ENCODE peak calls at places on chromosomes 16 and 17, in five cellular contexts. H is GM12878, A is SK-N-SH, Y is HCT116, D is HepG2. J is an unnamed sample.

GRCh38 chr16:50771366-50771765 is 29.5 kb downstream of the CYLD start:
- DNase-seq in A (no peak), Y (no peak), H (no peak), D (no peak), J (no peak)

GRCh38 chr17:37743612-37743874 is 1.3 kb downstream of the HNF1B start:
- DNase-seq in H (no peak), D (peak), Y (no peak), A (peak), J (no peak)

GRCh38 chr16:86214326-86215232 is 295.7 kb upstream of the FOXF1 start:
- DNase-seq in Y (no peak), A (no peak), D (no peak), H (no peak), J (no peak)

GRCh38 chr16:49274936-49275730 is 6.5 kb downstream of the CBLN1 start:
- DNase-seq in A (no peak), D (no peak), Y (no peak), H (no peak), J (no peak)

GRCh38 chr16:68433316-68433715 is 15.0 kb downstream of the SMPD3 start:
- DNase-seq in D (no peak), H (no peak), Y (no peak), A (no peak), J (no peak)

GRCh38 chr16:71467810-71468209 is 5.8 kb upstream of the ZNF23 start:
- DNase-seq in Y (no peak), A (no peak), H (no peak), D (peak), J (peak)

GRCh38 chr17:66548158-66548557 is 245.7 kb downstream of the PRKCA start:
- DNase-seq in A (no peak), Y (no peak), D (peak), H (no peak), J (no peak)

GRCh38 chr16:89129378-89129777 is 35.7 kb downstream of the ACSF3 start:
- DNase-seq in H (no peak), D (no peak), A (no peak), Y (no peak), J (no peak)

GRCh38 chr17:66373944-66374817 is 71.8 kb downstream of the PRKCA start:
- DNase-seq in Y (no peak), D (no peak), H (no peak), A (peak), J (peak)

GRCh38 chr17:17467021-17467420 is 9.8 kb upstream of the MED9 start:
- DNase-seq in D (no peak), Y (no peak), H (no peak), A (no peak), J (no peak)

GRCh38 chr17:27082775-27083154 is 211.1 kb upstream of the WSB1 start:
- DNase-seq in A (no peak), H (no peak), Y (no peak), D (no peak), J (no peak)

GRCh38 chr16:66228791-66229190 is 137.7 kb upstream of the CDH5 start:
- DNase-seq in A (no peak), Y (no peak), D (no peak), H (no peak), J (no peak)

GRCh38 chr16:53805113-53805512 is 101.2 kb downstream of the FTO start:
- DNase-seq in A (no peak), H (no peak), D (no peak), Y (no peak), J (no peak)

GRCh38 chr16:68446941-68447675 is 1.2 kb downstream of the SMPD3 start:
- DNase-seq in A (peak), H (no peak), D (no peak), Y (no peak), J (no peak)

GRCh38 chr16:4801962-4802658 is at the start of gene ROGDI:
- DNase-seq in Y (peak), H (no peak), D (peak), A (no peak), J (peak)

GRCh38 chr17:27471321-27472269 is 15.3 kb downstream of the KSR1 start:
- DNase-seq in H (peak), A (no peak), D (no peak), Y (peak), J (no peak)

GRCh38 chr17:77252736-77253135 is 112.0 kb downstream of the SEC14L1 start:
- DNase-seq in Y (no peak), A (no peak), D (no peak), H (no peak), J (no peak)

GRCh38 chr17:67679225-67679624 is 38.5 kb upstream of the NOL11 start:
- DNase-seq in Y (no peak), H (no peak), D (no peak), A (no peak), J (no peak)

GRCh38 chr17:40179923-40180659 is 2.8 kb downstream of the RAPGEFL1 start:
- DNase-seq in H (no peak), A (no peak), Y (no peak), D (no peak), J (no peak)

GRCh38 chr17:74998783-74999182 is 11.4 kb downstream of the CDR2L start:
- DNase-seq in Y (no peak), A (no peak), H (no peak), D (no peak), J (no peak)

GRCh38 chr17:7842380-7842949 is 8.4 kb downstream of the KDM6B start:
- DNase-seq in A (no peak), H (no peak), Y (no peak), D (peak), J (peak)

GRCh38 chr16:8955828-8956227 is 7.9 kb downstream of the USP7 start:
- DNase-seq in Y (no peak), A (peak), H (no peak), D (no peak), J (no peak)

GRCh38 chr17:63848834-63849689 is 6.6 kb upstream of the SMARCD2 start:
- DNase-seq in H (peak), Y (peak), A (peak), D (peak), J (peak)

DNA sequence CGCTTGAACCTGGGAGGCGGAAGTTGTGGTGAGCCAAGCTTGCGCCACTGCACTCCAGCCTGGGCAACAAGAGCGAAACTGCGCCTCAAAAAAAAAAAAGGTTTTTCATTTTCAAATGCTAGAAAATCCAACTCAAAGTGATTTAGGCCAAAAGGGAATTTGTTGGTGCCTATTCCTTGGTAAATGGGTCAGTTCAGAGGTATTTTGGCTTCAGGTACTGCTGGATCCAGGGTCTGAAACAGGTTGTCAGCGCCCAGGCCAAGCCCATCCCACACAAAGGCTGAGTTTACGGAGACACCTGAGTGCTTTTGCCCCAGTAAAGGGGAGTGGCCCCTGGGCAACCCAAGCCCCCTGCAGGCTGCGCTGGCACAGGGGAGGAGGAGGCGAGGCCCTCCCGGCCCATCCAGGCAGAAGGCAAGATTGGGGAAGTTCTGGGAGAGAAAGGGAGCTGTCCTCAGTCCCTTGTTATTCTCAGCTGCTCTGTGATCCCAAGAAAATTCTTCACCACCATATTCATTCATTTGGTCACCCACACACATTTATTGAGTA is 8.5 kb upstream of the JPH3 start:
- DNase-seq in A (no peak), D (no peak), Y (no peak), H (no peak), J (no peak)
- TF ChIP-seq ZBTB33 in A (no peak), D (no peak), Y (no peak), H (no peak), J (no peak)

GRCh38 chr16:391885-392335 is 5.1 kb upstream of the NME4 start:
- DNase-seq in H (no peak), D (peak), Y (no peak), A (peak), J (peak)
- TF ChIP-seq ZBTB33 in H (no peak), D (peak), Y (no peak), A (no peak), J (no peak)

GRCh38 chr17:9360610-9361571 is 214.7 kb downstream of the STX8 start:
- DNase-seq in H (no peak), Y (no peak), D (peak), A (no peak), J (no peak)
- TF ChIP-seq ZBTB33 in H (no peak), Y (no peak), D (no peak), A (no peak), J (no peak)

GRCh38 chr17:41631890-41632269 is 7.5 kb upstream of the KRT17 start:
- DNase-seq in H (no peak), Y (no peak), A (no peak), D (no peak), J (no peak)

GRCh38 chr17:41629316-41629715 is 4.9 kb upstream of the KRT17 start:
- DNase-seq in D (no peak), A (no peak), Y (no peak), H (no peak), J (no peak)

GRCh38 chr17:41629826-41630670 is 5.7 kb upstream of the KRT17 start:
- DNase-seq in H (no peak), D (no peak), A (no peak), Y (no peak), J (no peak)

GRCh38 chr17:41632482-41633105 is 8.2 kb upstream of the KRT17 start:
- DNase-seq in Y (no peak), A (no peak), H (no peak), D (no peak), J (no peak)

DNA sequence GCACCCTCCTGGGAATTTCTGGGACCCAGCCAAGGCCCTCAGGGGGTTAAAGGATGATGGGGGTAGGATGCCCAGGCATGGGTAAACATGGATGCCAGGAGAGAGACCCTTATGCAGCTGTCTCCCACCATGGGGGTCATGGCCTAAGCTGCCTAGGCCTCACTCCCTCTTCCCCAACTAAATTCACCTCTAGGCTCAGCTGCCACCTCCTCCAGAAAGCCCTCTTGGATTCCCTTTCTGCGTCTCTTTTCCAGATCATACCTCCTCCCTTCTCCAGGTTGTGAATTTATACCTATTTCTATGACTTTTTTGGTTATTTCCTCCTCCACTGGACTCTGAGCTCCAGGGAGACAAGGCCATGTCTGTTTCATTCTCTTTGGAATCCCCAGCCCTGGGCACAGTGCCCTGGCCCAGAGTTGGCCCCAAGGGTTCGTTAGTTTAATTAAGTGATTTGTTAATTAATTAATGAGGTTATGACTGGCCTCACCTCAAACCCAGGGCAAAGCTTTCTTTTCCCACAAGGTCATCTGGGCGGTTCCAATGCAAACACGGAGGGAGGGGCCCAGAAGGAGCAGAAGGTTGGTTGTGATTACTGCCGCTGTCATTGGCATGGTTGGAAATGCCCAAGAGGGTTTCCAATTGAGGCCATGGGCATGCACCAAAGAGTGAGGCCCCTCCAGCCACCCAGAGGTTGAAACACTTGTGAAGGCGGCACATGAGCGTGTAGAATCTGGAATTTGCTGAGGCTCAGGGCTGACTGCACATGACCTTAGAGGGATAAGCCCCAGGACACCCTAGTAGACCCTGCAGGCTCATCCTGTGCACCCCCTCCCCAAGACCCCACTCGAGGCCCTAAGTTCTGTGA is 6.9 kb upstream of the KRT17 start:
- DNase-seq in Y (no peak), H (no peak), A (no peak), D (no peak), J (no peak)
- TF ChIP-seq ZBTB33 in Y (no peak), H (no peak), A (no peak), D (no peak), J (no peak)

J was measured in K562.